ENCODE peak calls at places on chromosomes 6 and 20, in five cellular contexts. One of them, this sample, is unnamed.

GRCh38 chr6:127582777-127583462 is 5.9 kb downstream of the C6orf58 start:
- DNase-seq in GDM1: no peak
- DNase-seq in NCI-H1694: no peak
- DNase-seq in NCI-H2107: no peak
- DNase-seq in H54: no peak
- DNase-seq in this sample: no peak

GRCh38 chr6:1626481-1626880 is 16.8 kb downstream of the FOXC1 start:
- DNase-seq in NCI-H1694: no peak
- DNase-seq in GDM1: no peak
- DNase-seq in H54: no peak
- DNase-seq in NCI-H2107: no peak
- DNase-seq in this sample: no peak

GRCh38 chr6:25053875-25054371 is 118.2 kb upstream of the RIPOR2 start:
- DNase-seq in NCI-H1694: no peak
- DNase-seq in H54: no peak
- DNase-seq in GDM1: peak; percentile 14
- DNase-seq in NCI-H2107: no peak
- DNase-seq in this sample: no peak

GRCh38 chr20:6533321-6533720 is 234.2 kb upstream of the BMP2 start:
- DNase-seq in NCI-H1694: no peak
- DNase-seq in GDM1: no peak
- DNase-seq in H54: no peak
- DNase-seq in NCI-H2107: no peak
- DNase-seq in this sample: no peak

GRCh38 chr20:61953037-61953788 is 112.5 kb downstream of the TAF4 start:
- DNase-seq in H54: no peak
- DNase-seq in NCI-H1694: no peak
- DNase-seq in NCI-H2107: no peak
- DNase-seq in GDM1: no peak
- DNase-seq in this sample: no peak

GRCh38 chr6:36624461-36625160 is 30.4 kb downstream of the SRSF3 start:
- DNase-seq in NCI-H1694: no peak
- DNase-seq in NCI-H2107: no peak
- DNase-seq in H54: no peak
- DNase-seq in GDM1: no peak
- DNase-seq in this sample: no peak

GRCh38 chr6:63346217-63346834 is 26.5 kb upstream of the LGSN start:
- DNase-seq in NCI-H2107: no peak
- DNase-seq in NCI-H1694: no peak
- DNase-seq in H54: no peak
- DNase-seq in GDM1: no peak
- DNase-seq in this sample: no peak

GRCh38 chr6:36334343-36334742 is 2.3 kb downstream of the BNIP5 start:
- DNase-seq in NCI-H2107: no peak
- DNase-seq in H54: no peak
- DNase-seq in NCI-H1694: no peak
- DNase-seq in GDM1: no peak
- DNase-seq in this sample: no peak

GRCh38 chr20:11724112-11724511 is 193.6 kb upstream of the BTBD3 start:
- DNase-seq in GDM1: no peak
- DNase-seq in NCI-H2107: no peak
- DNase-seq in H54: no peak
- DNase-seq in NCI-H1694: no peak
- DNase-seq in this sample: no peak

GRCh38 chr6:163745566-163746400 is 331.3 kb downstream of the QKI start:
- DNase-seq in NCI-H2107: no peak
- DNase-seq in H54: peak; percentile 16
- DNase-seq in NCI-H1694: no peak
- DNase-seq in GDM1: no peak
- DNase-seq in this sample: no peak

GRCh38 chr6:35603326-35604202 is 85.2 kb downstream of the FKBP5 start:
- DNase-seq in NCI-H1694: no peak
- DNase-seq in GDM1: no peak
- DNase-seq in H54: no peak
- DNase-seq in NCI-H2107: no peak
- DNase-seq in this sample: no peak

This sample was measured in AML-193.